ENCODE peak calls at places on chromosome 2, in eight cellular contexts. W is SK-N-SH, S is GM23248, Y is OCI-LY7, V is neural progenitor cell, Z is hepatocyte, K is PC-3, C is HCT116. G is an unnamed sample.

GRCh38 chr2:15657759-15658158 is 66.1 kb downstream of the DDX1 start:
- DNase-seq in W (no peak), S (no peak), Y (no peak), V (no peak), Z (no peak), K (no peak), C (no peak), G (no peak)

GRCh38 chr2:96074156-96074555 is 39.4 kb upstream of the GPAT2 start:
- DNase-seq in W (no peak), S (no peak), Y (no peak), V (no peak), Z (no peak), K (no peak), C (no peak), G (no peak)

GRCh38 chr2:390959-391358 is 103.1 kb upstream of the ALKAL2 start:
- DNase-seq in W (no peak), S (no peak), Y (no peak), V (no peak), Z (no peak), K (no peak), C (no peak), G (no peak)

GRCh38 chr2:6820903-6821584 is 44.7 kb downstream of the CMPK2 start:
- DNase-seq in W (no peak), S (no peak), Y (no peak), V (no peak), Z (no peak), K (no peak), C (no peak), G (no peak)

GRCh38 chr2:47079515-47080412 is 75.3 kb downstream of the STPG4 start:
- DNase-seq in W (peak), S (peak), Y (no peak), V (no peak), Z (no peak), K (no peak), C (no peak), G (no peak)

GRCh38 chr2:227862227-227862740 is 9.1 kb upstream of the DAW1 start:
- DNase-seq in W (peak), S (peak), Y (peak), V (peak), Z (peak), K (peak), C (peak), G (peak)

GRCh38 chr2:152542995-152543481 is 174.2 kb downstream of the PRPF40A start:
- DNase-seq in W (peak), S (peak), Y (no peak), V (peak), Z (peak), K (peak), C (peak), G (peak)

GRCh38 chr2:161136696-161137324 is 23.4 kb upstream of the TANK start:
- DNase-seq in W (no peak), S (no peak), Y (peak), V (no peak), Z (no peak), K (no peak), C (peak), G (no peak)

GRCh38 chr2:8244634-8245033 is 437.2 kb upstream of the ID2 start:
- DNase-seq in W (no peak), S (no peak), Y (no peak), V (no peak), Z (no peak), K (no peak), C (no peak), G (no peak)

GRCh38 chr2:67309281-67309680 is 87.9 kb upstream of the ETAA1 start:
- DNase-seq in W (no peak), S (peak), Y (no peak), V (no peak), Z (peak), K (peak), C (no peak), G (no peak)

GRCh38 chr2:46050027-46050426 is 247.2 kb upstream of the EPAS1 start:
- DNase-seq in W (no peak), S (no peak), Y (no peak), V (no peak), Z (no peak), K (no peak), C (no peak), G (no peak)

DNA sequence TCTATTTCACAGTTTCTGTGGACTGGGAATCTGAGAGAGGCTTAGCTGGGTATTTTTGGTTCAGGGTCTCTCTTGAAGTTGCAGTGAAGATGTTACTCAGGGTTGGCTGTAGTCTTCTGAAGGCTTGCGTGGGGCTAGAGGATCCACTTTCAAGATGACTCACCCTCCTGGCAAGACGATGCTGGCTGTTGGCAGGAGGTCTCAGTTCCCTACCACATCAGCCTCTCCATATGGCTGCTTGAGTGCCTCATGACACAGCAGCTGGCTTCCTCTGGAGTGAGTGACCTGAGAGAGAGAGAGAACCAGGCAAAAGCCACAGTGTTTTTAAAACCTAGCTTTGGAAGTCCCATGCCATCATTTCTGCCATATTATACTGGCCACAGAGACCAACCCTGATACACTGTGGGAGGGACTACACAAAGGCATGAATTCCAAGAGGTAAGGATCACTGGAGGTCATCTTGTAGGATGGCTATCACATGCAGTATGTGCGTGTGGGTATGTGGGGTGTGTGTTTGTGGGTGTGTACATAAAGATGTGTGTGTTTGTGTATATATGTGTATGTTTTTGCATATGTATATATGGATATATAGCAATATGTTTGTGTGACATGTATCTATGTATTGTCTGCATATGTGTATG is 25.1 kb downstream of the DNPEP start:
- DNase-seq in W (no peak), S (peak), Y (no peak), V (no peak), Z (peak), K (peak), C (no peak), G (no peak)
- TF ChIP-seq EZH2phosphoT487 in W (no peak), S (no peak), Y (no peak), V (no peak), Z (no peak), K (no peak), C (no peak), G (no peak)

GRCh38 chr2:20676353-20677215 is 9.6 kb downstream of the GDF7 start:
- DNase-seq in W (no peak), S (peak), Y (peak), V (no peak), Z (peak), K (no peak), C (no peak), G (no peak)
- H2AFZ ChIP-seq in W (no peak), S (no peak), Y (peak), V (no peak), Z (no peak), K (no peak), C (no peak), G (no peak)

GRCh38 chr2:19349911-19350677 is 8.3 kb downstream of the OSR1 start:
- DNase-seq in W (peak), S (peak), Y (peak), V (peak), Z (peak), K (peak), C (peak), G (peak)
- H3K4me3 ChIP-seq in W (peak), S (no peak), Y (no peak), V (peak), Z (no peak), K (no peak), C (no peak), G (peak)

DNA sequence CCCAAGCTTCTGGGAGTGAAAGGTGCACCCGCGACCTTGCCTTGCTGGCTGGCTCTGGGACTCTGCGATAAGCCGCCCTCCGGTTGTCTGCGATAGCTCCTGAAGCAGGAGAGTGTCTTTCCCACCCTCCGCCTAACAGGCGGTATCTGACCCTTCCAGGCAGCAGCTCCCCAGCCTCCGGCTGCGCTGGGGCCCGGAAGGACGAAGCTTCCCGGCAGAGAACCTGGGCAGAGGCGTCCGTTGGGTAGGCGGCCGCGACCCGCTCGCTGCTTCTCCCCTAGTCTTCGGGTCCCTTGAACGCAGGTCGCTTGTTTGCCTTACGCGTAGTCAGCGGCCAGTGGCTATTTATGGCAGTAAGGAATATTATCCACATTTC is 446 bp upstream of the RHBDD1 start:
- DNase-seq in W (no peak), S (no peak), Y (no peak), V (no peak), Z (peak), K (peak), C (no peak), G (peak)
- TF ChIP-seq EZH2phosphoT487 in W (no peak), S (no peak), Y (no peak), V (peak), Z (no peak), K (no peak), C (no peak), G (no peak)

GRCh38 chr2:164896634-164897033 is 55.0 kb upstream of the COBLL1 start:
- DNase-seq in W (no peak), S (peak), Y (no peak), V (no peak), Z (peak), K (peak), C (peak), G (no peak)
- H2AFZ ChIP-seq in W (peak), S (no peak), Y (no peak), V (no peak), Z (no peak), K (no peak), C (peak), G (peak)